ENCODE peak calls at places on chromosome 1, in nine cellular contexts. I is right lobe of liver; T is HTR-8/SVneo; N is CD8-positive, alpha-beta memory T cell; H is suprapubic skin; G is ecto neural progenitor cell; W is anterior cingulate cortex; C is stimulated activated CD4-positive, alpha-beta T cell treated with anti-CD3 and anti-CD28 coated beads, Interleukin-1b, Interleukin-23, amount 100 ng/mL, for 24 hours; A is psoas muscle. L is an unnamed sample.

GRCh38 chr1:154809436-154810413 is 60.4 kb downstream of the KCNN3 start:
- DNase-seq in I (no peak), T (peak; percentile 46), N (no peak), H (no peak), G (no peak), W (no peak), C (no peak), A (peak; percentile 67), L (peak; percentile 50)

GRCh38 chr1:225872075-225872430 is 10.1 kb downstream of the TMEM63A start:
- DNase-seq in I (no peak), T (no peak), N (no peak), H (no peak), G (no peak), W (no peak), C (no peak), A (no peak), L (no peak)

GRCh38 chr1:40267767-40268187 is 9.7 kb downstream of the ZMPSTE24 start:
- DNase-seq in I (no peak), T (no peak), N (no peak), H (no peak), G (no peak), W (no peak), C (no peak), A (no peak), L (peak; percentile 76)

GRCh38 chr1:16440150-16440479 is 409 bp upstream of the NECAP2 start:
- DNase-seq in I (no peak), T (no peak), N (no peak), H (no peak), G (no peak), W (no peak), C (no peak), A (no peak), L (no peak)

GRCh38 chr1:85579619-85580018 is 942 bp upstream of the CCN1 start:
- DNase-seq in I (no peak), T (no peak), N (no peak), H (no peak), G (peak; percentile 64), W (no peak), C (no peak), A (no peak), L (peak; percentile 42)

GRCh38 chr1:93661829-93662474 is 19.7 kb downstream of the BCAR3 start:
- DNase-seq in I (no peak), T (peak; percentile 38), N (no peak), H (peak; percentile 26), G (peak; percentile 25), W (no peak), C (no peak), A (no peak), L (peak; percentile 64)

GRCh38 chr1:15702722-15703550 is 18.8 kb downstream of the PLEKHM2 start:
- DNase-seq in I (peak; percentile 63), T (no peak), N (no peak), H (no peak), G (no peak), W (no peak), C (no peak), A (no peak), L (no peak)

GRCh38 chr1:213014642-213015041 is 1.0 kb downstream of the ANGEL2 start:
- DNase-seq in I (no peak), T (no peak), N (no peak), H (no peak), G (no peak), W (no peak), C (no peak), A (no peak), L (peak; percentile 16)

GRCh38 chr1:43688594-43689000 is 18.7 kb upstream of the ST3GAL3 start:
- DNase-seq in I (no peak), T (no peak), N (no peak), H (no peak), G (no peak), W (no peak), C (no peak), A (no peak), L (peak; percentile 72)

GRCh38 chr1:156124557-156125483 is 10.3 kb downstream of the LMNA start:
- DNase-seq in I (no peak), T (no peak), N (peak; percentile 38), H (no peak), G (no peak), W (no peak), C (no peak), A (peak; percentile 74), L (no peak)

GRCh38 chr1:51792864-51793263 is 85.7 kb downstream of the NRDC start:
- DNase-seq in I (no peak), T (no peak), N (no peak), H (no peak), G (no peak), W (no peak), C (no peak), A (no peak), L (peak; percentile 8)

GRCh38 chr1:234486858-234487830 is 8.2 kb upstream of the TARBP1 start:
- DNase-seq in I (no peak), T (peak; percentile 51), N (no peak), H (no peak), G (no peak), W (peak; percentile 34), C (no peak), A (no peak), L (peak; percentile 61)

L was measured in AG08396.